ENCODE peak calls at places on chromosomes 5 and 9, in six cellular contexts. U is NCI-H1417; M is stimulated activated CD8-positive, alpha-beta memory T cell treated with anti-CD3 and anti-CD28 coated beads, Interleukin-15, amount 100 ng/mL, for 24 hours; V is HFF-Myc; C is KBM-7; F is NCI-H1930. N is an unnamed sample.

GRCh38 chr5:14871084-14871572 is 450 bp downstream of the ANKH start:
- DNase-seq in F (no peak), U (peak; percentile 54), C (peak; percentile 16), V (no peak), M (peak; percentile 6), N (peak; percentile 74)

GRCh38 chr9:124202447-124202971 is 55.2 kb upstream of the NEK6 start:
- DNase-seq in M (peak; percentile 40), U (no peak), C (peak; percentile 100), V (no peak), F (no peak), N (peak; percentile 56)

GRCh38 chr5:113090336-113091106 is 113.9 kb downstream of the DCP2 start:
- DNase-seq in U (no peak), C (no peak), V (no peak), F (no peak), M (no peak), N (no peak)

GRCh38 chr5:140882591-140882899 is 621 bp downstream of the PCDHA13 start:
- DNase-seq in U (no peak), C (no peak), V (no peak), F (no peak), M (no peak), N (no peak)

GRCh38 chr9:134624827-134625181 is 16.8 kb upstream of the COL5A1 start:
- DNase-seq in U (no peak), C (no peak), M (no peak), V (no peak), F (no peak), N (no peak)

GRCh38 chr5:15526413-15526812 is 26.4 kb downstream of the FBXL7 start:
- DNase-seq in F (no peak), M (no peak), U (no peak), C (no peak), V (no peak), N (no peak)

GRCh38 chr5:11527994-11528393 is 376.3 kb downstream of the CTNND2 start:
- DNase-seq in C (no peak), F (peak; percentile 58), U (peak; percentile 79), V (no peak), M (no peak), N (no peak)

GRCh38 chr9:133008824-133009223 is 22.0 kb upstream of the GTF3C5 start:
- DNase-seq in C (peak; percentile 66), U (no peak), V (no peak), M (no peak), F (no peak), N (no peak)

GRCh38 chr5:71910741-71911140 is 191.7 kb downstream of the CARTPT start:
- DNase-seq in M (no peak), U (no peak), F (no peak), V (no peak), C (no peak), N (no peak)

GRCh38 chr9:129145841-129146292 is 32.2 kb downstream of the IER5L start:
- DNase-seq in V (no peak), M (no peak), C (no peak), U (no peak), F (no peak), N (peak; percentile 74)